ENCODE peak calls at places on chromosomes 6 and 20, in nine cellular contexts. D is T47D; B is stimulated activated CD4-positive, alpha-beta T cell treated with anti-CD3 and anti-CD28 coated beads, Interleukin-2, amount 100 ng/mL, for 48 hours; L is progenitor cell of endocrine pancreas; Y is kidney epithelial cell; M is mesenchymal stem cell; T is right cardiac atrium; C is EL; P is activated T-cell treated with anti-CD3 and anti-CD28 coated beads, Interleukin-2, amount 50 U/mL, for 72 hours. X is an unnamed sample.

GRCh38 chr20:48738399-48739304 is 89.1 kb downstream of the PREX1 start:
- DNase-seq in D (no peak), B (peak), L (no peak), Y (no peak), M (no peak), T (no peak), C (no peak), P (peak), X (no peak)

GRCh38 chr20:53949319-53949839 is 121.0 kb downstream of the BCAS1 start:
- DNase-seq in D (no peak), B (peak), L (no peak), Y (peak), M (peak), T (peak), C (peak), P (peak), X (peak)

GRCh38 chr20:56430471-56430870 is 18.4 kb downstream of the CASS4 start:
- DNase-seq in D (no peak), B (no peak), L (no peak), Y (no peak), M (no peak), T (no peak), C (no peak), P (no peak), X (no peak)

GRCh38 chr20:14956026-14956425 is 618.6 kb upstream of the FLRT3 start:
- DNase-seq in D (no peak), B (no peak), L (no peak), Y (no peak), M (no peak), T (no peak), C (no peak), P (no peak), X (no peak)

GRCh38 chr6:116190550-116190949 is 63.3 kb downstream of the TSPYL4 start:
- DNase-seq in D (no peak), B (no peak), L (no peak), Y (peak), M (no peak), T (no peak), C (peak), P (no peak), X (peak)

GRCh38 chr20:62063981-62064787 is 1.5 kb downstream of the TAF4 start:
- DNase-seq in D (peak), B (no peak), L (peak), Y (no peak), M (peak), T (peak), C (peak), P (no peak), X (no peak)

GRCh38 chr6:74585779-74586178 is 620.1 kb downstream of the COL12A1 start:
- DNase-seq in D (no peak), B (no peak), L (no peak), Y (no peak), M (no peak), T (no peak), C (peak), P (no peak), X (peak)

GRCh38 chr6:26537160-26537845 is 863 bp upstream of the HMGN4 start:
- DNase-seq in D (peak), B (peak), L (peak), Y (no peak), M (peak), T (peak), C (peak), P (peak), X (peak)

GRCh38 chr6:133245033-133245903 is 4.1 kb downstream of the EYA4 start:
- DNase-seq in D (no peak), B (no peak), L (no peak), Y (no peak), M (no peak), T (no peak), C (no peak), P (no peak), X (no peak)

GRCh38 chr6:6251555-6252280 is 68.7 kb downstream of the F13A1 start:
- DNase-seq in D (no peak), B (no peak), L (no peak), Y (no peak), M (no peak), T (no peak), C (no peak), P (no peak), X (no peak)

GRCh38 chr6:119147101-119148053 is 68.9 kb upstream of the FAM184A start:
- DNase-seq in D (no peak), B (peak), L (no peak), Y (peak), M (peak), T (peak), C (peak), P (peak), X (peak)

GRCh38 chr20:20685635-20686034 is 26.8 kb downstream of the RALGAPA2 start:
- DNase-seq in D (no peak), B (no peak), L (no peak), Y (no peak), M (no peak), T (no peak), C (no peak), P (no peak), X (no peak)

GRCh38 chr6:14472964-14473363 is 355.4 kb downstream of the CD83 start:
- DNase-seq in D (no peak), B (no peak), L (no peak), Y (no peak), M (peak), T (no peak), C (peak), P (no peak), X (no peak)

GRCh38 chr20:52494244-52494643 is 302.7 kb upstream of the ZFP64 start:
- DNase-seq in D (no peak), B (peak), L (no peak), Y (peak), M (peak), T (no peak), C (peak), P (peak), X (peak)

GRCh38 chr6:4134841-4135664 is at the start of gene ECI2:
- DNase-seq in D (peak), B (peak), L (no peak), Y (no peak), M (peak), T (peak), C (peak), P (peak), X (no peak)

GRCh38 chr6:44667668-44668390 is 280.3 kb downstream of the CDC5L start:
- DNase-seq in D (peak), B (peak), L (peak), Y (no peak), M (no peak), T (no peak), C (no peak), P (peak), X (no peak)

GRCh38 chr6:167952512-167952859 is 45.0 kb upstream of the KIF25 start:
- DNase-seq in D (no peak), B (no peak), L (no peak), Y (no peak), M (no peak), T (no peak), C (no peak), P (no peak), X (no peak)

GRCh38 chr6:136051140-136051775 is 198.9 kb downstream of the MTFR2 start:
- DNase-seq in D (no peak), B (no peak), L (no peak), Y (no peak), M (peak), T (peak), C (peak), P (no peak), X (no peak)

GRCh38 chr6:1984346-1984994 is 260.9 kb downstream of the GMDS start:
- DNase-seq in D (no peak), B (no peak), L (no peak), Y (no peak), M (no peak), T (no peak), C (no peak), P (no peak), X (peak)

GRCh38 chr6:56143796-56144195 is 103.6 kb downstream of the COL21A1 start:
- DNase-seq in D (no peak), B (no peak), L (no peak), Y (no peak), M (no peak), T (no peak), C (no peak), P (no peak), X (no peak)

GRCh38 chr6:113556775-113557174 is 300.4 kb upstream of the MARCKS start:
- DNase-seq in D (no peak), B (no peak), L (no peak), Y (no peak), M (no peak), T (no peak), C (no peak), P (no peak), X (no peak)

GRCh38 chr6:20582586-20583446 is 48.6 kb downstream of the CDKAL1 start:
- DNase-seq in D (no peak), B (no peak), L (no peak), Y (no peak), M (no peak), T (no peak), C (no peak), P (no peak), X (no peak)

GRCh38 chr20:62387219-62387913 is 463 bp downstream of the RPS21 start:
- DNase-seq in D (no peak), B (no peak), L (no peak), Y (no peak), M (no peak), T (no peak), C (no peak), P (no peak), X (no peak)

GRCh38 chr6:1792989-1793388 is 183.3 kb downstream of the FOXC1 start:
- DNase-seq in D (peak), B (no peak), L (no peak), Y (no peak), M (peak), T (no peak), C (peak), P (no peak), X (no peak)

GRCh38 chr20:41358230-41358629 is 8.4 kb downstream of the EMILIN3 start:
- DNase-seq in D (no peak), B (no peak), L (no peak), Y (no peak), M (no peak), T (peak), C (no peak), P (no peak), X (no peak)

GRCh38 chr6:54874349-54875048 is 27.9 kb downstream of the FAM83B start:
- DNase-seq in D (peak), B (no peak), L (no peak), Y (no peak), M (no peak), T (no peak), C (no peak), P (no peak), X (no peak)

GRCh38 chr6:122798099-122798641 is 9.1 kb downstream of the SMPDL3A start:
- DNase-seq in D (no peak), B (no peak), L (no peak), Y (peak), M (peak), T (no peak), C (peak), P (peak), X (peak)

GRCh38 chr6:7145269-7146078 is 37.7 kb downstream of the RREB1 start:
- DNase-seq in D (peak), B (no peak), L (no peak), Y (no peak), M (no peak), T (no peak), C (no peak), P (no peak), X (no peak)

GRCh38 chr6:105384004-105384403 is 18.9 kb downstream of the PREP start:
- DNase-seq in D (no peak), B (no peak), L (no peak), Y (no peak), M (no peak), T (no peak), C (no peak), P (no peak), X (no peak)

GRCh38 chr20:57601211-57601570 is 19.0 kb downstream of the ZBP1 start:
- DNase-seq in D (no peak), B (no peak), L (no peak), Y (no peak), M (no peak), T (no peak), C (peak), P (no peak), X (no peak)

GRCh38 chr6:136959471-136959891 is 37.4 kb downstream of the SLC35D3 start:
- DNase-seq in D (no peak), B (no peak), L (peak), Y (no peak), M (no peak), T (no peak), C (no peak), P (no peak), X (no peak)

GRCh38 chr6:19697744-19698290 is 139.4 kb upstream of the ID4 start:
- DNase-seq in D (no peak), B (no peak), L (no peak), Y (no peak), M (peak), T (no peak), C (peak), P (no peak), X (peak)

GRCh38 chr6:17381429-17382147 is 11.8 kb upstream of the CAP2 start:
- DNase-seq in D (no peak), B (no peak), L (no peak), Y (no peak), M (peak), T (no peak), C (peak), P (no peak), X (peak)

GRCh38 chr6:100593522-100593921 is 128.8 kb upstream of the SIM1 start:
- DNase-seq in D (no peak), B (no peak), L (no peak), Y (no peak), M (no peak), T (no peak), C (no peak), P (no peak), X (no peak)

GRCh38 chr6:158361961-158362634 is 49.8 kb downstream of the TULP4 start:
- DNase-seq in D (no peak), B (no peak), L (no peak), Y (no peak), M (peak), T (no peak), C (no peak), P (no peak), X (peak)

GRCh38 chr20:48691523-48691922 is 136.3 kb downstream of the PREX1 start:
- DNase-seq in D (no peak), B (no peak), L (no peak), Y (no peak), M (no peak), T (no peak), C (no peak), P (no peak), X (no peak)

GRCh38 chr20:50003253-50003656 is 20.5 kb downstream of the SNAI1 start:
- DNase-seq in D (no peak), B (no peak), L (no peak), Y (peak), M (peak), T (no peak), C (peak), P (no peak), X (no peak)

GRCh38 chr20:33852971-33853813 is 42.0 kb downstream of the CHMP4B start:
- DNase-seq in D (no peak), B (no peak), L (no peak), Y (no peak), M (no peak), T (no peak), C (no peak), P (peak), X (no peak)

GRCh38 chr20:753897-754635 is 14.2 kb downstream of the SLC52A3 start:
- DNase-seq in D (peak), B (no peak), L (no peak), Y (no peak), M (no peak), T (no peak), C (no peak), P (no peak), X (no peak)